ENCODE peak calls at places on chromosomes 1 and 21, in ten cellular contexts. N is COR-L47; E is fibroblast of mammary gland; Y is heart right ventricle; R is SHP77; Q is CD4-positive, alpha-beta T cell; D is fibroblast of the conjunctiva; B is KG1; C is psoas muscle; U is activated naive CD4-positive, alpha-beta T cell treated with anti-CD3 and anti-CD28 coated beads for 36 hours. H is an unnamed sample.

GRCh38 chr1:43270421-43271095 is 775 bp downstream of the TMEM125 start:
- DNase-seq in N (peak; percentile 57), D (no peak), R (no peak), Y (no peak), U (peak; percentile 35), C (no peak), B (no peak), Q (no peak), E (no peak), H (peak; percentile 87)

GRCh38 chr1:246151796-246152434 is 355.2 kb downstream of the SMYD3 start:
- DNase-seq in C (no peak), D (no peak), U (no peak), B (no peak), Y (no peak), R (peak; percentile 87), Q (no peak), E (peak; percentile 15), N (peak; percentile 17), H (peak; percentile 69)

GRCh38 chr1:160904783-160905616 is 20.0 kb upstream of the ITLN1 start:
- DNase-seq in Y (no peak), U (no peak), D (no peak), R (no peak), C (no peak), Q (no peak), N (no peak), B (no peak), E (no peak), H (no peak)

GRCh38 chr1:113980120-113980519 is 846 bp downstream of the OLFML3 start:
- DNase-seq in U (no peak), Y (peak; percentile 74), Q (no peak), D (peak; percentile 34), R (peak; percentile 55), E (peak; percentile 54), C (peak; percentile 84), B (no peak), N (no peak), H (no peak)

GRCh38 chr1:161099090-161099802 is 1.1 kb downstream of the KLHDC9 start:
- DNase-seq in N (no peak), E (no peak), Y (no peak), D (no peak), B (no peak), U (no peak), Q (no peak), C (peak; percentile 42), R (no peak), H (no peak)

GRCh38 chr1:18951818-18952391 is 4.6 kb downstream of the IFFO2 start:
- DNase-seq in Y (no peak), N (no peak), C (no peak), R (no peak), B (no peak), D (no peak), E (no peak), U (peak; percentile 96), Q (peak; percentile 78), H (no peak)

GRCh38 chr1:214952648-214953047 is 129.9 kb upstream of the KCNK2 start:
- DNase-seq in U (no peak), D (no peak), R (no peak), Y (no peak), E (no peak), B (no peak), Q (no peak), N (no peak), C (no peak), H (no peak)

GRCh38 chr1:177274687-177275211 is 104.0 kb downstream of the BRINP2 start:
- DNase-seq in E (peak; percentile 88), U (no peak), Y (peak; percentile 38), B (no peak), C (peak; percentile 59), Q (no peak), N (peak; percentile 65), D (peak; percentile 79), R (no peak), H (no peak)

GRCh38 chr1:24323281-24323680 is 4.1 kb downstream of the GRHL3 start:
- DNase-seq in C (no peak), Y (no peak), N (no peak), D (no peak), B (no peak), R (no peak), U (no peak), Q (no peak), E (no peak), H (no peak)

GRCh38 chr1:117093091-117093534 is 28.4 kb downstream of the TRIM45 start:
- DNase-seq in D (peak; percentile 95), B (no peak), Y (no peak), N (no peak), C (peak; percentile 81), R (no peak), U (peak; percentile 67), E (peak; percentile 100), Q (no peak), H (no peak)

GRCh38 chr1:84772428-84772943 is 82.2 kb upstream of the SSX2IP start:
- DNase-seq in Q (peak; percentile 64), C (peak; percentile 70), N (peak; percentile 76), U (peak; percentile 86), R (peak; percentile 63), E (peak; percentile 83), D (peak; percentile 80), Y (peak; percentile 71), B (no peak), H (peak; percentile 55)

GRCh38 chr21:15400905-15401304 is 328.9 kb upstream of the USP25 start:
- DNase-seq in Q (no peak), C (no peak), B (no peak), U (no peak), D (no peak), N (no peak), R (no peak), Y (no peak), E (peak; percentile 32), H (no peak)

GRCh38 chr1:246569248-246570238 is 3.3 kb downstream of the CNST start:
- DNase-seq in U (peak; percentile 60), B (peak; percentile 66), Q (peak; percentile 18), Y (no peak), R (no peak), N (no peak), C (no peak), D (no peak), E (peak; percentile 58), H (peak; percentile 81)

GRCh38 chr1:183191833-183192232 is 5.8 kb downstream of the LAMC2 start:
- DNase-seq in Q (no peak), C (no peak), R (no peak), N (no peak), D (peak; percentile 42), Y (no peak), B (no peak), U (no peak), E (peak; percentile 93), H (no peak)

GRCh38 chr1:161805399-161806197 is 39.5 kb downstream of the ATF6 start:
- DNase-seq in Q (no peak), U (no peak), D (peak; percentile 34), R (no peak), B (no peak), E (no peak), N (no peak), C (no peak), Y (no peak), H (no peak)

GRCh38 chr21:29208666-29209059 is 78.2 kb downstream of the MAP3K7CL start:
- DNase-seq in N (no peak), U (no peak), E (peak; percentile 85), R (no peak), Q (no peak), C (no peak), Y (no peak), B (no peak), D (no peak), H (no peak)

GRCh38 chr1:45518910-45519309 is 2.8 kb downstream of the PRDX1 start:
- DNase-seq in D (no peak), U (no peak), B (no peak), R (no peak), C (no peak), N (no peak), E (no peak), Y (no peak), Q (no peak), H (no peak)

GRCh38 chr1:232822524-232822923 is 17.3 kb downstream of the MAP10 start:
- DNase-seq in U (no peak), Q (no peak), D (no peak), Y (no peak), C (no peak), B (no peak), N (no peak), E (peak; percentile 14), R (no peak), H (no peak)

GRCh38 chr1:113648478-113648877 is 110.8 kb downstream of the PHTF1 start:
- DNase-seq in Y (no peak), B (no peak), D (no peak), U (no peak), C (no peak), Q (no peak), R (no peak), E (no peak), N (no peak), H (no peak)

GRCh38 chr1:37822942-37823865 is 15.2 kb upstream of the YRDC start:
- DNase-seq in E (peak; percentile 51), C (no peak), Y (no peak), N (no peak), Q (no peak), D (no peak), U (no peak), R (no peak), B (no peak), H (no peak)

GRCh38 chr1:201885531-201886075 is 3.1 kb upstream of the SHISA4 start:
- DNase-seq in U (no peak), D (no peak), C (peak; percentile 73), Q (no peak), R (no peak), E (peak; percentile 63), Y (no peak), N (no peak), B (no peak), H (no peak)

GRCh38 chr1:49364676-49365075 is 588.0 kb upstream of the BEND5 start:
- DNase-seq in N (no peak), C (no peak), D (no peak), U (no peak), E (no peak), Y (no peak), Q (no peak), B (no peak), R (no peak), H (peak; percentile 0)

GRCh38 chr1:111364690-111365089 is 62.8 kb downstream of the OVGP1 start:
- DNase-seq in N (no peak), Y (no peak), U (no peak), R (no peak), B (no peak), D (no peak), C (no peak), E (no peak), Q (no peak), H (peak; percentile 41)

GRCh38 chr21:42850866-42851391 is 28.4 kb downstream of the WDR4 start:
- DNase-seq in U (peak; percentile 27), C (no peak), Q (no peak), E (peak; percentile 14), N (no peak), Y (no peak), D (no peak), R (peak; percentile 6), B (no peak), H (no peak)

GRCh38 chr1:67646145-67647035 is 38.6 kb upstream of the GADD45A start:
- DNase-seq in C (peak; percentile 59), D (peak; percentile 34), Q (no peak), B (no peak), Y (peak; percentile 61), U (no peak), N (peak; percentile 91), E (peak; percentile 30), R (peak; percentile 37), H (peak; percentile 95)

GRCh38 chr1:153770812-153771211 is 4.4 kb upstream of the SLC27A3 start:
- DNase-seq in R (no peak), U (no peak), N (no peak), Q (no peak), B (no peak), C (no peak), D (no peak), E (peak; percentile 37), Y (no peak), H (no peak)

GRCh38 chr1:175826705-175827104 is 83.3 kb upstream of the TNR start:
- DNase-seq in C (no peak), B (peak; percentile 28), U (no peak), Q (no peak), D (no peak), R (no peak), E (no peak), N (no peak), Y (no peak), H (no peak)

GRCh38 chr1:47703981-47704596 is 266.2 kb downstream of the FOXD2 start:
- DNase-seq in B (no peak), N (no peak), Q (no peak), Y (no peak), E (peak; percentile 87), R (peak; percentile 13), D (peak; percentile 70), U (no peak), C (no peak), H (no peak)

H was measured in NCI-H146.